ENCODE peak calls at places on chromosomes 13 and 19, in eight cellular contexts. One of them, this sample, is unnamed.

GRCh38 chr19:30671622-30672051 is 299.5 kb downstream of the ZNF536 start:
- DNase-seq in HFFc6: no peak
- DNase-seq in brain microvascular endothelial cell: no peak
- DNase-seq in activated CD4-positive, CD25-positive, alpha-beta regulatory T cell treated with anti-CD3 and anti-CD28 coated beads, Interleukin-2, amount 50 U/mL, for 16 hours: no peak
- DNase-seq in HS-27A: no peak
- DNase-seq in activated naive CD8-positive, alpha-beta T cell treated with anti-CD3 and anti-CD28 coated beads, Interleukin-2, amount 10 ng/mL, durations not matched to agents 7 days and 5 days: no peak
- DNase-seq in stimulated activated naive B cell treated with anti-CD40 and anti-IgM and Interleukin-4, amounts not matched to agents 10 μg/mL and 1 μg/mL and 100 μg/mL, for 72 hours: no peak
- DNase-seq in GM04504: no peak
- DNase-seq in this sample: peak

GRCh38 chr19:10510301-10510802 is 6.9 kb downstream of the S1PR5 start:
- DNase-seq in HFFc6: no peak
- DNase-seq in brain microvascular endothelial cell: no peak
- DNase-seq in activated CD4-positive, CD25-positive, alpha-beta regulatory T cell treated with anti-CD3 and anti-CD28 coated beads, Interleukin-2, amount 50 U/mL, for 16 hours: peak
- DNase-seq in HS-27A: no peak
- DNase-seq in activated naive CD8-positive, alpha-beta T cell treated with anti-CD3 and anti-CD28 coated beads, Interleukin-2, amount 10 ng/mL, durations not matched to agents 7 days and 5 days: peak
- DNase-seq in stimulated activated naive B cell treated with anti-CD40 and anti-IgM and Interleukin-4, amounts not matched to agents 10 μg/mL and 1 μg/mL and 100 μg/mL, for 72 hours: peak
- DNase-seq in GM04504: no peak
- DNase-seq in this sample: peak

GRCh38 chr13:35963982-35964665 is 167.1 kb downstream of the DCLK1 start:
- DNase-seq in HFFc6: no peak
- DNase-seq in brain microvascular endothelial cell: no peak
- DNase-seq in activated CD4-positive, CD25-positive, alpha-beta regulatory T cell treated with anti-CD3 and anti-CD28 coated beads, Interleukin-2, amount 50 U/mL, for 16 hours: no peak
- DNase-seq in HS-27A: no peak
- DNase-seq in activated naive CD8-positive, alpha-beta T cell treated with anti-CD3 and anti-CD28 coated beads, Interleukin-2, amount 10 ng/mL, durations not matched to agents 7 days and 5 days: no peak
- DNase-seq in stimulated activated naive B cell treated with anti-CD40 and anti-IgM and Interleukin-4, amounts not matched to agents 10 μg/mL and 1 μg/mL and 100 μg/mL, for 72 hours: no peak
- DNase-seq in GM04504: no peak
- DNase-seq in this sample: no peak

GRCh38 chr13:44857061-44857460 is 132.2 kb downstream of the NUFIP1 start:
- DNase-seq in HFFc6: no peak
- DNase-seq in brain microvascular endothelial cell: no peak
- DNase-seq in activated CD4-positive, CD25-positive, alpha-beta regulatory T cell treated with anti-CD3 and anti-CD28 coated beads, Interleukin-2, amount 50 U/mL, for 16 hours: no peak
- DNase-seq in HS-27A: no peak
- DNase-seq in activated naive CD8-positive, alpha-beta T cell treated with anti-CD3 and anti-CD28 coated beads, Interleukin-2, amount 10 ng/mL, durations not matched to agents 7 days and 5 days: no peak
- DNase-seq in stimulated activated naive B cell treated with anti-CD40 and anti-IgM and Interleukin-4, amounts not matched to agents 10 μg/mL and 1 μg/mL and 100 μg/mL, for 72 hours: no peak
- DNase-seq in GM04504: no peak
- DNase-seq in this sample: no peak

GRCh38 chr19:55473613-55474012 is 2.8 kb upstream of the ZNF628 start:
- DNase-seq in HFFc6: no peak
- DNase-seq in brain microvascular endothelial cell: no peak
- DNase-seq in activated CD4-positive, CD25-positive, alpha-beta regulatory T cell treated with anti-CD3 and anti-CD28 coated beads, Interleukin-2, amount 50 U/mL, for 16 hours: no peak
- DNase-seq in HS-27A: no peak
- DNase-seq in activated naive CD8-positive, alpha-beta T cell treated with anti-CD3 and anti-CD28 coated beads, Interleukin-2, amount 10 ng/mL, durations not matched to agents 7 days and 5 days: no peak
- DNase-seq in stimulated activated naive B cell treated with anti-CD40 and anti-IgM and Interleukin-4, amounts not matched to agents 10 μg/mL and 1 μg/mL and 100 μg/mL, for 72 hours: no peak
- DNase-seq in GM04504: no peak
- DNase-seq in this sample: no peak

GRCh38 chr13:46006688-46007452 is 45.7 kb downstream of the ZC3H13 start:
- DNase-seq in HFFc6: no peak
- DNase-seq in brain microvascular endothelial cell: no peak
- DNase-seq in activated CD4-positive, CD25-positive, alpha-beta regulatory T cell treated with anti-CD3 and anti-CD28 coated beads, Interleukin-2, amount 50 U/mL, for 16 hours: no peak
- DNase-seq in HS-27A: no peak
- DNase-seq in activated naive CD8-positive, alpha-beta T cell treated with anti-CD3 and anti-CD28 coated beads, Interleukin-2, amount 10 ng/mL, durations not matched to agents 7 days and 5 days: no peak
- DNase-seq in stimulated activated naive B cell treated with anti-CD40 and anti-IgM and Interleukin-4, amounts not matched to agents 10 μg/mL and 1 μg/mL and 100 μg/mL, for 72 hours: no peak
- DNase-seq in GM04504: no peak
- DNase-seq in this sample: no peak

GRCh38 chr13:27270594-27271520 is at the start of gene RASL11A:
- DNase-seq in HFFc6: peak
- DNase-seq in brain microvascular endothelial cell: peak
- DNase-seq in activated CD4-positive, CD25-positive, alpha-beta regulatory T cell treated with anti-CD3 and anti-CD28 coated beads, Interleukin-2, amount 50 U/mL, for 16 hours: peak
- DNase-seq in HS-27A: no peak
- DNase-seq in activated naive CD8-positive, alpha-beta T cell treated with anti-CD3 and anti-CD28 coated beads, Interleukin-2, amount 10 ng/mL, durations not matched to agents 7 days and 5 days: peak
- DNase-seq in stimulated activated naive B cell treated with anti-CD40 and anti-IgM and Interleukin-4, amounts not matched to agents 10 μg/mL and 1 μg/mL and 100 μg/mL, for 72 hours: peak
- DNase-seq in GM04504: peak
- DNase-seq in this sample: peak

GRCh38 chr19:39878398-39878797 is 32.2 kb upstream of the FBL start:
- DNase-seq in HFFc6: no peak
- DNase-seq in brain microvascular endothelial cell: no peak
- DNase-seq in activated CD4-positive, CD25-positive, alpha-beta regulatory T cell treated with anti-CD3 and anti-CD28 coated beads, Interleukin-2, amount 50 U/mL, for 16 hours: no peak
- DNase-seq in HS-27A: no peak
- DNase-seq in activated naive CD8-positive, alpha-beta T cell treated with anti-CD3 and anti-CD28 coated beads, Interleukin-2, amount 10 ng/mL, durations not matched to agents 7 days and 5 days: no peak
- DNase-seq in stimulated activated naive B cell treated with anti-CD40 and anti-IgM and Interleukin-4, amounts not matched to agents 10 μg/mL and 1 μg/mL and 100 μg/mL, for 72 hours: no peak
- DNase-seq in GM04504: no peak
- DNase-seq in this sample: no peak

GRCh38 chr13:68993154-68993553 is 1114.5 kb upstream of the ATXN8OS start:
- DNase-seq in HFFc6: no peak
- DNase-seq in brain microvascular endothelial cell: no peak
- DNase-seq in activated CD4-positive, CD25-positive, alpha-beta regulatory T cell treated with anti-CD3 and anti-CD28 coated beads, Interleukin-2, amount 50 U/mL, for 16 hours: no peak
- DNase-seq in HS-27A: no peak
- DNase-seq in activated naive CD8-positive, alpha-beta T cell treated with anti-CD3 and anti-CD28 coated beads, Interleukin-2, amount 10 ng/mL, durations not matched to agents 7 days and 5 days: no peak
- DNase-seq in stimulated activated naive B cell treated with anti-CD40 and anti-IgM and Interleukin-4, amounts not matched to agents 10 μg/mL and 1 μg/mL and 100 μg/mL, for 72 hours: no peak
- DNase-seq in GM04504: no peak
- DNase-seq in this sample: no peak

GRCh38 chr19:35346193-35347052 is 1.3 kb upstream of the FFAR1 start:
- DNase-seq in HFFc6: no peak
- DNase-seq in brain microvascular endothelial cell: no peak
- DNase-seq in activated CD4-positive, CD25-positive, alpha-beta regulatory T cell treated with anti-CD3 and anti-CD28 coated beads, Interleukin-2, amount 50 U/mL, for 16 hours: peak
- DNase-seq in HS-27A: no peak
- DNase-seq in activated naive CD8-positive, alpha-beta T cell treated with anti-CD3 and anti-CD28 coated beads, Interleukin-2, amount 10 ng/mL, durations not matched to agents 7 days and 5 days: peak
- DNase-seq in stimulated activated naive B cell treated with anti-CD40 and anti-IgM and Interleukin-4, amounts not matched to agents 10 μg/mL and 1 μg/mL and 100 μg/mL, for 72 hours: peak
- DNase-seq in GM04504: no peak
- DNase-seq in this sample: peak

GRCh38 chr19:51194527-51195315 is 30.2 kb upstream of the CD33 start:
- DNase-seq in HFFc6: no peak
- DNase-seq in brain microvascular endothelial cell: no peak
- DNase-seq in activated CD4-positive, CD25-positive, alpha-beta regulatory T cell treated with anti-CD3 and anti-CD28 coated beads, Interleukin-2, amount 50 U/mL, for 16 hours: no peak
- DNase-seq in HS-27A: no peak
- DNase-seq in activated naive CD8-positive, alpha-beta T cell treated with anti-CD3 and anti-CD28 coated beads, Interleukin-2, amount 10 ng/mL, durations not matched to agents 7 days and 5 days: no peak
- DNase-seq in stimulated activated naive B cell treated with anti-CD40 and anti-IgM and Interleukin-4, amounts not matched to agents 10 μg/mL and 1 μg/mL and 100 μg/mL, for 72 hours: no peak
- DNase-seq in GM04504: no peak
- DNase-seq in this sample: no peak

GRCh38 chr19:47111081-47111589 is 2.4 kb downstream of the ZC3H4 start:
- DNase-seq in HFFc6: no peak
- DNase-seq in brain microvascular endothelial cell: no peak
- DNase-seq in activated CD4-positive, CD25-positive, alpha-beta regulatory T cell treated with anti-CD3 and anti-CD28 coated beads, Interleukin-2, amount 50 U/mL, for 16 hours: no peak
- DNase-seq in HS-27A: no peak
- DNase-seq in activated naive CD8-positive, alpha-beta T cell treated with anti-CD3 and anti-CD28 coated beads, Interleukin-2, amount 10 ng/mL, durations not matched to agents 7 days and 5 days: peak
- DNase-seq in stimulated activated naive B cell treated with anti-CD40 and anti-IgM and Interleukin-4, amounts not matched to agents 10 μg/mL and 1 μg/mL and 100 μg/mL, for 72 hours: peak
- DNase-seq in GM04504: no peak
- DNase-seq in this sample: peak

GRCh38 chr19:46861691-46862503 is 1.1 kb downstream of the ARHGAP35 start:
- DNase-seq in HFFc6: no peak
- DNase-seq in brain microvascular endothelial cell: no peak
- DNase-seq in activated CD4-positive, CD25-positive, alpha-beta regulatory T cell treated with anti-CD3 and anti-CD28 coated beads, Interleukin-2, amount 50 U/mL, for 16 hours: no peak
- DNase-seq in HS-27A: no peak
- DNase-seq in activated naive CD8-positive, alpha-beta T cell treated with anti-CD3 and anti-CD28 coated beads, Interleukin-2, amount 10 ng/mL, durations not matched to agents 7 days and 5 days: peak
- DNase-seq in stimulated activated naive B cell treated with anti-CD40 and anti-IgM and Interleukin-4, amounts not matched to agents 10 μg/mL and 1 μg/mL and 100 μg/mL, for 72 hours: no peak
- DNase-seq in GM04504: no peak
- DNase-seq in this sample: peak

GRCh38 chr19:3154957-3155736 is 19.3 kb downstream of the GNA15 start:
- DNase-seq in HFFc6: peak
- DNase-seq in brain microvascular endothelial cell: peak
- DNase-seq in activated CD4-positive, CD25-positive, alpha-beta regulatory T cell treated with anti-CD3 and anti-CD28 coated beads, Interleukin-2, amount 50 U/mL, for 16 hours: peak
- DNase-seq in HS-27A: peak
- DNase-seq in activated naive CD8-positive, alpha-beta T cell treated with anti-CD3 and anti-CD28 coated beads, Interleukin-2, amount 10 ng/mL, durations not matched to agents 7 days and 5 days: peak
- DNase-seq in stimulated activated naive B cell treated with anti-CD40 and anti-IgM and Interleukin-4, amounts not matched to agents 10 μg/mL and 1 μg/mL and 100 μg/mL, for 72 hours: peak
- DNase-seq in GM04504: peak
- DNase-seq in this sample: no peak

GRCh38 chr13:99601535-99601934 is 100.3 kb downstream of the TM9SF2 start:
- DNase-seq in HFFc6: no peak
- DNase-seq in brain microvascular endothelial cell: no peak
- DNase-seq in activated CD4-positive, CD25-positive, alpha-beta regulatory T cell treated with anti-CD3 and anti-CD28 coated beads, Interleukin-2, amount 50 U/mL, for 16 hours: no peak
- DNase-seq in HS-27A: no peak
- DNase-seq in activated naive CD8-positive, alpha-beta T cell treated with anti-CD3 and anti-CD28 coated beads, Interleukin-2, amount 10 ng/mL, durations not matched to agents 7 days and 5 days: no peak
- DNase-seq in stimulated activated naive B cell treated with anti-CD40 and anti-IgM and Interleukin-4, amounts not matched to agents 10 μg/mL and 1 μg/mL and 100 μg/mL, for 72 hours: peak
- DNase-seq in GM04504: no peak
- DNase-seq in this sample: no peak

GRCh38 chr19:30044273-30045259 is 102.5 kb downstream of the URI1 start:
- DNase-seq in HFFc6: no peak
- DNase-seq in brain microvascular endothelial cell: no peak
- DNase-seq in activated CD4-positive, CD25-positive, alpha-beta regulatory T cell treated with anti-CD3 and anti-CD28 coated beads, Interleukin-2, amount 50 U/mL, for 16 hours: no peak
- DNase-seq in HS-27A: no peak
- DNase-seq in activated naive CD8-positive, alpha-beta T cell treated with anti-CD3 and anti-CD28 coated beads, Interleukin-2, amount 10 ng/mL, durations not matched to agents 7 days and 5 days: no peak
- DNase-seq in stimulated activated naive B cell treated with anti-CD40 and anti-IgM and Interleukin-4, amounts not matched to agents 10 μg/mL and 1 μg/mL and 100 μg/mL, for 72 hours: no peak
- DNase-seq in GM04504: no peak
- DNase-seq in this sample: no peak

GRCh38 chr13:52968074-52968700 is 60.4 kb upstream of the OLFM4 start:
- DNase-seq in HFFc6: peak
- DNase-seq in brain microvascular endothelial cell: peak
- DNase-seq in activated CD4-positive, CD25-positive, alpha-beta regulatory T cell treated with anti-CD3 and anti-CD28 coated beads, Interleukin-2, amount 50 U/mL, for 16 hours: peak
- DNase-seq in HS-27A: peak
- DNase-seq in activated naive CD8-positive, alpha-beta T cell treated with anti-CD3 and anti-CD28 coated beads, Interleukin-2, amount 10 ng/mL, durations not matched to agents 7 days and 5 days: peak
- DNase-seq in stimulated activated naive B cell treated with anti-CD40 and anti-IgM and Interleukin-4, amounts not matched to agents 10 μg/mL and 1 μg/mL and 100 μg/mL, for 72 hours: peak
- DNase-seq in GM04504: peak
- DNase-seq in this sample: peak